ENCODE peak calls at places on chromosomes 7 and 10, in nine cellular contexts. X is GM23338, J is dorsolateral prefrontal cortex, N is HCT116, C is heart left ventricle, B is ovary, R is AG04450, Z is A549, S is lung. Q is an unnamed sample.

GRCh38 chr7:141178486-141179135 is 104.7 kb downstream of the TMEM178B start:
- DNase-seq in X (no peak), J (no peak), N (no peak), C (no peak), B (no peak), R (no peak), Z (no peak), S (no peak), Q (no peak)

GRCh38 chr10:28256776-28257175 is 46.1 kb downstream of the MPP7 start:
- DNase-seq in X (no peak), J (no peak), N (no peak), C (no peak), B (no peak), R (no peak), Z (no peak), S (no peak), Q (peak; percentile 93)

GRCh38 chr10:99536400-99537254 is 3.9 kb downstream of the NKX2-3 start:
- DNase-seq in X (peak; percentile 72), J (no peak), N (no peak), C (no peak), B (no peak), R (no peak), Z (no peak), S (no peak), Q (no peak)

GRCh38 chr7:139743967-139744767 is 33.6 kb downstream of the HIPK2 start:
- DNase-seq in X (no peak), J (no peak), N (no peak), C (no peak), B (no peak), R (no peak), Z (no peak), S (no peak), Q (no peak)

GRCh38 chr7:43784030-43785001 is 25.8 kb downstream of the BLVRA start:
- DNase-seq in X (no peak), J (no peak), N (no peak), C (no peak), B (no peak), R (no peak), Z (no peak), S (no peak), Q (no peak)

GRCh38 chr10:49539320-49539885 is 482 bp upstream of the ERCC6 start:
- DNase-seq in X (peak; percentile 41), J (peak; percentile 19), N (peak; percentile 18), C (peak; percentile 34), B (no peak), R (no peak), Z (peak; percentile 46), S (peak; percentile 41), Q (peak; percentile 70)

GRCh38 chr10:27644307-27644939 is 101.2 kb downstream of the MKX start:
- DNase-seq in X (no peak), J (no peak), N (no peak), C (no peak), B (peak; percentile 33), R (no peak), Z (no peak), S (no peak), Q (no peak)

GRCh38 chr7:33130184-33130583 is 820 bp downstream of the BBS9 start:
- DNase-seq in X (peak; percentile 18), J (no peak), N (no peak), C (no peak), B (no peak), R (no peak), Z (no peak), S (no peak), Q (no peak)

GRCh38 chr10:70619271-70620019 is 16.9 kb upstream of the PRF1 start:
- DNase-seq in X (peak; percentile 84), J (no peak), N (peak; percentile 64), C (no peak), B (no peak), R (no peak), Z (peak; percentile 50), S (no peak), Q (no peak)

GRCh38 chr7:12731214-12731656 is 43.8 kb downstream of the ARL4A start:
- DNase-seq in X (peak; percentile 67), J (no peak), N (peak; percentile 34), C (no peak), B (no peak), R (no peak), Z (peak; percentile 64), S (no peak), Q (peak; percentile 77)

GRCh38 chr10:124650820-124651401 is 93.3 kb downstream of the FAM53B start:
- DNase-seq in X (peak; percentile 47), J (no peak), N (no peak), C (no peak), B (no peak), R (no peak), Z (no peak), S (no peak), Q (no peak)

GRCh38 chr7:44132039-44132438 is 8.7 kb upstream of the POLD2 start:
- DNase-seq in X (no peak), J (no peak), N (no peak), C (peak; percentile 59), B (no peak), R (no peak), Z (no peak), S (no peak), Q (no peak)

GRCh38 chr7:33711231-33712019 is 193.9 kb upstream of the BMPER start:
- DNase-seq in X (peak; percentile 5), J (no peak), N (no peak), C (no peak), B (no peak), R (no peak), Z (no peak), S (no peak), Q (no peak)

GRCh38 chr7:108415821-108416536 is 40.3 kb downstream of the NRCAM start:
- DNase-seq in X (no peak), J (peak; percentile 27), N (no peak), C (no peak), B (no peak), R (no peak), Z (peak; percentile 80), S (no peak), Q (peak; percentile 64)

GRCh38 chr7:123637203-123637602 is 18.5 kb upstream of the LMOD2 start:
- DNase-seq in X (peak; percentile 47), J (no peak), N (no peak), C (no peak), B (no peak), R (no peak), Z (no peak), S (no peak), Q (no peak)

GRCh38 chr7:104064969-104065387 is 75.5 kb upstream of the RELN start:
- DNase-seq in X (no peak), J (no peak), N (no peak), C (no peak), B (no peak), R (no peak), Z (no peak), S (no peak), Q (no peak)

GRCh38 chr7:104054362-104054761 is 64.9 kb upstream of the RELN start:
- DNase-seq in X (no peak), J (no peak), N (no peak), C (no peak), B (no peak), R (no peak), Z (no peak), S (no peak), Q (no peak)

GRCh38 chr7:104061652-104062051 is 72.2 kb upstream of the RELN start:
- DNase-seq in X (no peak), J (no peak), N (no peak), C (no peak), B (no peak), R (no peak), Z (no peak), S (no peak), Q (no peak)

DNA sequence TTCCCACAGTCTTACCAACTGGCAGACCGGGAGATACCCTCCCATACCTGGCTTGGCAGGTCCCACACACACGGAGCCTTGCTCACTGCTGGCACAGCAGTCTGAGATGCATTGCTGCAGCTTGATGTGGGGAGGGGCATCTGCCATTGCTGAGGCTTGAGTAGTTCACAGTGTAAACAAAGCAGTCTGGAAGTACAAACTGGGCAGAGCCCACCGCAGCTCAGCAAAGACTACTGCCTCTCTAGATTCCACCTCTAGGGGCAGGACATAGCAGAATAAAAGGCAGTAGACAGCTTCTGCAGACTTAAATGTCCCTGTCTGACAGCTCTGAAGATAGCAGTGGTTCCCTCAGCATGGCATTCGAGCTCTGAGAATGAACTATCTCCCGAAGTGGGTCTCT is 69.6 kb upstream of the RELN start:
- DNase-seq in X (peak; percentile 14), J (no peak), N (no peak), C (no peak), B (no peak), R (no peak), Z (no peak), S (no peak), Q (no peak)
- TF ChIP-seq CTCF in X (peak; percentile 8), J (no peak), N (no peak), C (no peak), B (no peak), R (no peak), Z (no peak), S (no peak), Q (no peak)

GRCh38 chr7:25857376-25858067 is 294.5 kb upstream of the NFE2L3 start:
- DNase-seq in X (peak; percentile 84), J (no peak), N (no peak), C (no peak), B (no peak), R (no peak), Z (peak; percentile 61), S (no peak), Q (peak; percentile 71)
- H3K27ac ChIP-seq in X (peak overlapping the region; percentile 60), J (no peak overlapping the region), N (peak overlapping the region; percentile 26), C (no peak overlapping the region), B (no peak overlapping the region), R (peak overlapping the region; percentile 95), Z (peak overlapping the region; percentile 76), S (no peak overlapping the region), Q (peak overlapping the region; percentile 96)

DNA sequence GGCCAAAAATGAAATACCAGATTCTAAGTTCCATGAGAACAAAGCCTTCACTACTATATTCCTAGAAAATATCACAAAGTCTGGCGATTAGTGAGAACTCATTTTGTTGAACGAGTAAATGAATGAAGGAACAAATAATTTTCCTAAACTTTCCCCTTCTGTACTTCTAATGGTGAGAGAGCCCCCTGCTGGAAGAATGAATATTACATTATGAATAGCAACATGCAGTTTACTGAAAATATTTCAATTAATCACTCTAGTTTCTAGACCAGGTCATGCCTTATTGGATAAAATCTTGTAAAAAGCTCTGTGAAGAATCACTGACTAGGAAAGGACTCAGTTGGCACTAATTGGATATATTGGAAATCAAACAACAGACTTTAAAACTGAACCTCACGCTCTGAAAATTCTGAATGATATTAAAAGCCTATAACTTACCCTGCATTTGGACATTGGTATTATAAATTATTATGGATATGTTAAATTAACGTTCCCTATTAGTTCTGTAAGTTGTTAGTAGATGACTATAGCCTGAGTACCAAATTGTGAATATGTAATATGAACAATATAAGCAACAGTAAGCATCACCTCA is 32.4 kb upstream of the MTPN start:
- DNase-seq in X (peak; percentile 82), J (no peak), N (peak; percentile 22), C (no peak), B (no peak), R (peak; percentile 13), Z (peak; percentile 49), S (no peak), Q (no peak)
- TF ChIP-seq CTCF in X (no peak), J (peak; percentile 75), N (peak; percentile 83), C (peak; percentile 82), B (peak; percentile 61), R (peak; percentile 70), Z (peak; percentile 84), S (peak; percentile 52), Q (peak; percentile 84)

DNA sequence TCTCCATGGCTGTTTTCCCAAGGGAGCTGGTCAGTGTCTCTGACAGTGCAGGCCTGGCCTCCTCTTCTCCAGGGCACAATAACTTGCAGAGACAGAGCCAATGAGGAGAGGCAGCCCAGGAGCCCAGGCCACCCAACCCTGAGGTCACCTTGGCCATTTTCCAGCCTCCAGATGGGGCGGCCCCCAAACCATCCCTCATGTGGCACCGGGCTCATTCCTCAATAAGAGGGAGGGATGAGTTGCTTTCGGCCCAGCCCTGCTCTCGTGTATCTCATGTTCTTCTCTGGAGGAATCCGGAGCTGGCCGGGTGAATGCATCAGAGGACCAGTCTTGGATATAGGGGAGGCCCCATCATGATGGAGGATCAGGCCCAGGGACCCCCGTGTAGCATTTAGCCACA is 98.9 kb downstream of the C10orf105 start:
- DNase-seq in X (no peak), J (no peak), N (no peak), C (no peak), B (no peak), R (no peak), Z (no peak), S (no peak), Q (no peak)
- H3K27ac ChIP-seq in X (no peak overlapping the region), J (peak overlapping the region; percentile 74), N (no peak overlapping the region), C (no peak overlapping the region), B (peak overlapping the region; percentile 56), R (no peak overlapping the region), Z (no peak overlapping the region), S (peak overlapping the region; percentile 66), Q (no peak overlapping the region)

Q was measured in foreskin keratinocyte.